ENCODE peak calls at places on chromosomes 12 and 14, in five cellular contexts. One of them, this sample, is unnamed.

GRCh38 chr12:12505544-12506501 is 56.8 kb downstream of the DUSP16 start:
- DNase-seq in stimulated activated CD8-positive, alpha-beta memory T cell treated with anti-CD3 and anti-CD28 coated beads, Interleukin-12 subunit alpha, Interleukin-12 subunit beta, amount 100 ng/mL, for 1 hour: no peak
- DNase-seq in skeletal muscle cell: peak
- DNase-seq in activated naive CD4-positive, alpha-beta T cell treated with anti-CD3 and anti-CD28 coated beads, Interleukin-2, amount 50 U/mL, for 16 hours: no peak
- DNase-seq in CD4-positive, alpha-beta T cell: no peak
- DNase-seq in this sample: no peak

GRCh38 chr14:54173782-54174181 is 217.2 kb upstream of the BMP4 start:
- DNase-seq in stimulated activated CD8-positive, alpha-beta memory T cell treated with anti-CD3 and anti-CD28 coated beads, Interleukin-12 subunit alpha, Interleukin-12 subunit beta, amount 100 ng/mL, for 1 hour: no peak
- DNase-seq in skeletal muscle cell: no peak
- DNase-seq in activated naive CD4-positive, alpha-beta T cell treated with anti-CD3 and anti-CD28 coated beads, Interleukin-2, amount 50 U/mL, for 16 hours: no peak
- DNase-seq in CD4-positive, alpha-beta T cell: no peak
- DNase-seq in this sample: no peak

GRCh38 chr12:68521848-68522502 is 88.7 kb upstream of the RAP1B start:
- DNase-seq in stimulated activated CD8-positive, alpha-beta memory T cell treated with anti-CD3 and anti-CD28 coated beads, Interleukin-12 subunit alpha, Interleukin-12 subunit beta, amount 100 ng/mL, for 1 hour: no peak
- DNase-seq in skeletal muscle cell: no peak
- DNase-seq in activated naive CD4-positive, alpha-beta T cell treated with anti-CD3 and anti-CD28 coated beads, Interleukin-2, amount 50 U/mL, for 16 hours: no peak
- DNase-seq in CD4-positive, alpha-beta T cell: no peak
- DNase-seq in this sample: no peak

GRCh38 chr14:60649815-60650381 is 621 bp upstream of the SIX1 start:
- DNase-seq in stimulated activated CD8-positive, alpha-beta memory T cell treated with anti-CD3 and anti-CD28 coated beads, Interleukin-12 subunit alpha, Interleukin-12 subunit beta, amount 100 ng/mL, for 1 hour: no peak
- DNase-seq in skeletal muscle cell: no peak
- DNase-seq in activated naive CD4-positive, alpha-beta T cell treated with anti-CD3 and anti-CD28 coated beads, Interleukin-2, amount 50 U/mL, for 16 hours: no peak
- DNase-seq in CD4-positive, alpha-beta T cell: no peak
- DNase-seq in this sample: no peak

GRCh38 chr14:103422981-103423600 is 37.9 kb downstream of the MARK3 start:
- DNase-seq in stimulated activated CD8-positive, alpha-beta memory T cell treated with anti-CD3 and anti-CD28 coated beads, Interleukin-12 subunit alpha, Interleukin-12 subunit beta, amount 100 ng/mL, for 1 hour: no peak
- DNase-seq in skeletal muscle cell: peak
- DNase-seq in activated naive CD4-positive, alpha-beta T cell treated with anti-CD3 and anti-CD28 coated beads, Interleukin-2, amount 50 U/mL, for 16 hours: no peak
- DNase-seq in CD4-positive, alpha-beta T cell: no peak
- DNase-seq in this sample: no peak

GRCh38 chr14:78104130-78104529 is 66.0 kb upstream of the NRXN3 start:
- DNase-seq in stimulated activated CD8-positive, alpha-beta memory T cell treated with anti-CD3 and anti-CD28 coated beads, Interleukin-12 subunit alpha, Interleukin-12 subunit beta, amount 100 ng/mL, for 1 hour: no peak
- DNase-seq in skeletal muscle cell: no peak
- DNase-seq in activated naive CD4-positive, alpha-beta T cell treated with anti-CD3 and anti-CD28 coated beads, Interleukin-2, amount 50 U/mL, for 16 hours: no peak
- DNase-seq in CD4-positive, alpha-beta T cell: no peak
- DNase-seq in this sample: no peak

GRCh38 chr12:46843811-46844210 is 18.0 kb upstream of the SLC38A4 start:
- DNase-seq in stimulated activated CD8-positive, alpha-beta memory T cell treated with anti-CD3 and anti-CD28 coated beads, Interleukin-12 subunit alpha, Interleukin-12 subunit beta, amount 100 ng/mL, for 1 hour: no peak
- DNase-seq in skeletal muscle cell: no peak
- DNase-seq in activated naive CD4-positive, alpha-beta T cell treated with anti-CD3 and anti-CD28 coated beads, Interleukin-2, amount 50 U/mL, for 16 hours: no peak
- DNase-seq in CD4-positive, alpha-beta T cell: no peak
- DNase-seq in this sample: no peak

GRCh38 chr12:26633591-26634210 is 199.3 kb downstream of the ITPR2 start:
- DNase-seq in stimulated activated CD8-positive, alpha-beta memory T cell treated with anti-CD3 and anti-CD28 coated beads, Interleukin-12 subunit alpha, Interleukin-12 subunit beta, amount 100 ng/mL, for 1 hour: no peak
- DNase-seq in skeletal muscle cell: peak
- DNase-seq in activated naive CD4-positive, alpha-beta T cell treated with anti-CD3 and anti-CD28 coated beads, Interleukin-2, amount 50 U/mL, for 16 hours: no peak
- DNase-seq in CD4-positive, alpha-beta T cell: no peak
- DNase-seq in this sample: no peak

GRCh38 chr12:98863167-98863566 is 218.1 kb downstream of the APAF1 start:
- DNase-seq in stimulated activated CD8-positive, alpha-beta memory T cell treated with anti-CD3 and anti-CD28 coated beads, Interleukin-12 subunit alpha, Interleukin-12 subunit beta, amount 100 ng/mL, for 1 hour: no peak
- DNase-seq in skeletal muscle cell: no peak
- DNase-seq in activated naive CD4-positive, alpha-beta T cell treated with anti-CD3 and anti-CD28 coated beads, Interleukin-2, amount 50 U/mL, for 16 hours: no peak
- DNase-seq in CD4-positive, alpha-beta T cell: no peak
- DNase-seq in this sample: no peak

GRCh38 chr14:102351023-102351422 is 11.7 kb downstream of the CINP start:
- DNase-seq in stimulated activated CD8-positive, alpha-beta memory T cell treated with anti-CD3 and anti-CD28 coated beads, Interleukin-12 subunit alpha, Interleukin-12 subunit beta, amount 100 ng/mL, for 1 hour: no peak
- DNase-seq in skeletal muscle cell: no peak
- DNase-seq in activated naive CD4-positive, alpha-beta T cell treated with anti-CD3 and anti-CD28 coated beads, Interleukin-2, amount 50 U/mL, for 16 hours: no peak
- DNase-seq in CD4-positive, alpha-beta T cell: no peak
- DNase-seq in this sample: no peak

GRCh38 chr12:166425-167091 is 47.4 kb downstream of the SLC6A12 start:
- DNase-seq in stimulated activated CD8-positive, alpha-beta memory T cell treated with anti-CD3 and anti-CD28 coated beads, Interleukin-12 subunit alpha, Interleukin-12 subunit beta, amount 100 ng/mL, for 1 hour: no peak
- DNase-seq in skeletal muscle cell: no peak
- DNase-seq in activated naive CD4-positive, alpha-beta T cell treated with anti-CD3 and anti-CD28 coated beads, Interleukin-2, amount 50 U/mL, for 16 hours: no peak
- DNase-seq in CD4-positive, alpha-beta T cell: no peak
- DNase-seq in this sample: no peak

GRCh38 chr14:65332141-65332871 is 80.2 kb upstream of the FUT8 start:
- DNase-seq in stimulated activated CD8-positive, alpha-beta memory T cell treated with anti-CD3 and anti-CD28 coated beads, Interleukin-12 subunit alpha, Interleukin-12 subunit beta, amount 100 ng/mL, for 1 hour: no peak
- DNase-seq in skeletal muscle cell: peak
- DNase-seq in activated naive CD4-positive, alpha-beta T cell treated with anti-CD3 and anti-CD28 coated beads, Interleukin-2, amount 50 U/mL, for 16 hours: no peak
- DNase-seq in CD4-positive, alpha-beta T cell: no peak
- DNase-seq in this sample: no peak

GRCh38 chr12:74415633-74416032 is 122.0 kb upstream of the ATXN7L3B start:
- DNase-seq in stimulated activated CD8-positive, alpha-beta memory T cell treated with anti-CD3 and anti-CD28 coated beads, Interleukin-12 subunit alpha, Interleukin-12 subunit beta, amount 100 ng/mL, for 1 hour: no peak
- DNase-seq in skeletal muscle cell: no peak
- DNase-seq in activated naive CD4-positive, alpha-beta T cell treated with anti-CD3 and anti-CD28 coated beads, Interleukin-2, amount 50 U/mL, for 16 hours: no peak
- DNase-seq in CD4-positive, alpha-beta T cell: no peak
- DNase-seq in this sample: peak

GRCh38 chr12:79997115-79997805 is 62.4 kb upstream of the PPP1R12A start:
- DNase-seq in stimulated activated CD8-positive, alpha-beta memory T cell treated with anti-CD3 and anti-CD28 coated beads, Interleukin-12 subunit alpha, Interleukin-12 subunit beta, amount 100 ng/mL, for 1 hour: no peak
- DNase-seq in skeletal muscle cell: peak
- DNase-seq in activated naive CD4-positive, alpha-beta T cell treated with anti-CD3 and anti-CD28 coated beads, Interleukin-2, amount 50 U/mL, for 16 hours: no peak
- DNase-seq in CD4-positive, alpha-beta T cell: no peak
- DNase-seq in this sample: no peak

GRCh38 chr12:47391566-47391965 is 311.8 kb upstream of the AMIGO2 start:
- DNase-seq in stimulated activated CD8-positive, alpha-beta memory T cell treated with anti-CD3 and anti-CD28 coated beads, Interleukin-12 subunit alpha, Interleukin-12 subunit beta, amount 100 ng/mL, for 1 hour: peak
- DNase-seq in skeletal muscle cell: no peak
- DNase-seq in activated naive CD4-positive, alpha-beta T cell treated with anti-CD3 and anti-CD28 coated beads, Interleukin-2, amount 50 U/mL, for 16 hours: peak
- DNase-seq in CD4-positive, alpha-beta T cell: peak
- DNase-seq in this sample: no peak

GRCh38 chr14:99729991-99730875 is 46.1 kb downstream of the CYP46A1 start:
- DNase-seq in stimulated activated CD8-positive, alpha-beta memory T cell treated with anti-CD3 and anti-CD28 coated beads, Interleukin-12 subunit alpha, Interleukin-12 subunit beta, amount 100 ng/mL, for 1 hour: peak
- DNase-seq in skeletal muscle cell: no peak
- DNase-seq in activated naive CD4-positive, alpha-beta T cell treated with anti-CD3 and anti-CD28 coated beads, Interleukin-2, amount 50 U/mL, for 16 hours: peak
- DNase-seq in CD4-positive, alpha-beta T cell: peak
- DNase-seq in this sample: no peak

GRCh38 chr12:80847575-80847974 is 90.2 kb downstream of the LIN7A start:
- DNase-seq in stimulated activated CD8-positive, alpha-beta memory T cell treated with anti-CD3 and anti-CD28 coated beads, Interleukin-12 subunit alpha, Interleukin-12 subunit beta, amount 100 ng/mL, for 1 hour: no peak
- DNase-seq in skeletal muscle cell: no peak
- DNase-seq in activated naive CD4-positive, alpha-beta T cell treated with anti-CD3 and anti-CD28 coated beads, Interleukin-2, amount 50 U/mL, for 16 hours: no peak
- DNase-seq in CD4-positive, alpha-beta T cell: no peak
- DNase-seq in this sample: no peak

GRCh38 chr14:55701638-55702037 is 121.6 kb downstream of the KTN1 start:
- DNase-seq in stimulated activated CD8-positive, alpha-beta memory T cell treated with anti-CD3 and anti-CD28 coated beads, Interleukin-12 subunit alpha, Interleukin-12 subunit beta, amount 100 ng/mL, for 1 hour: no peak
- DNase-seq in skeletal muscle cell: no peak
- DNase-seq in activated naive CD4-positive, alpha-beta T cell treated with anti-CD3 and anti-CD28 coated beads, Interleukin-2, amount 50 U/mL, for 16 hours: no peak
- DNase-seq in CD4-positive, alpha-beta T cell: no peak
- DNase-seq in this sample: no peak

GRCh38 chr12:97943359-97943758 is 480.8 kb downstream of the RMST start:
- DNase-seq in stimulated activated CD8-positive, alpha-beta memory T cell treated with anti-CD3 and anti-CD28 coated beads, Interleukin-12 subunit alpha, Interleukin-12 subunit beta, amount 100 ng/mL, for 1 hour: no peak
- DNase-seq in skeletal muscle cell: no peak
- DNase-seq in activated naive CD4-positive, alpha-beta T cell treated with anti-CD3 and anti-CD28 coated beads, Interleukin-2, amount 50 U/mL, for 16 hours: no peak
- DNase-seq in CD4-positive, alpha-beta T cell: no peak
- DNase-seq in this sample: no peak

GRCh38 chr14:89351364-89351957 is 65.6 kb downstream of the FOXN3 start:
- DNase-seq in stimulated activated CD8-positive, alpha-beta memory T cell treated with anti-CD3 and anti-CD28 coated beads, Interleukin-12 subunit alpha, Interleukin-12 subunit beta, amount 100 ng/mL, for 1 hour: no peak
- DNase-seq in skeletal muscle cell: no peak
- DNase-seq in activated naive CD4-positive, alpha-beta T cell treated with anti-CD3 and anti-CD28 coated beads, Interleukin-2, amount 50 U/mL, for 16 hours: no peak
- DNase-seq in CD4-positive, alpha-beta T cell: no peak
- DNase-seq in this sample: peak

GRCh38 chr12:76674669-76675315 is 89.1 kb upstream of the ZDHHC17 start:
- DNase-seq in stimulated activated CD8-positive, alpha-beta memory T cell treated with anti-CD3 and anti-CD28 coated beads, Interleukin-12 subunit alpha, Interleukin-12 subunit beta, amount 100 ng/mL, for 1 hour: no peak
- DNase-seq in skeletal muscle cell: no peak
- DNase-seq in activated naive CD4-positive, alpha-beta T cell treated with anti-CD3 and anti-CD28 coated beads, Interleukin-2, amount 50 U/mL, for 16 hours: no peak
- DNase-seq in CD4-positive, alpha-beta T cell: no peak
- DNase-seq in this sample: no peak

GRCh38 chr14:86462193-86462592 is 932.2 kb downstream of the FLRT2 start:
- DNase-seq in stimulated activated CD8-positive, alpha-beta memory T cell treated with anti-CD3 and anti-CD28 coated beads, Interleukin-12 subunit alpha, Interleukin-12 subunit beta, amount 100 ng/mL, for 1 hour: no peak
- DNase-seq in skeletal muscle cell: no peak
- DNase-seq in activated naive CD4-positive, alpha-beta T cell treated with anti-CD3 and anti-CD28 coated beads, Interleukin-2, amount 50 U/mL, for 16 hours: no peak
- DNase-seq in CD4-positive, alpha-beta T cell: no peak
- DNase-seq in this sample: peak

GRCh38 chr12:52404951-52405350 is 1.2 kb downstream of the KRT82 start:
- DNase-seq in stimulated activated CD8-positive, alpha-beta memory T cell treated with anti-CD3 and anti-CD28 coated beads, Interleukin-12 subunit alpha, Interleukin-12 subunit beta, amount 100 ng/mL, for 1 hour: no peak
- DNase-seq in skeletal muscle cell: no peak
- DNase-seq in activated naive CD4-positive, alpha-beta T cell treated with anti-CD3 and anti-CD28 coated beads, Interleukin-2, amount 50 U/mL, for 16 hours: no peak
- DNase-seq in CD4-positive, alpha-beta T cell: no peak
- DNase-seq in this sample: no peak